ENCODE peak calls at places on chromosomes 3 and 15, in five cellular contexts. One of them, this sample, is unnamed.

GRCh38 chr15:69957175-69957574 is 140.5 kb downstream of the TLE3 start:
- DNase-seq in iPS-NIHi11: no peak
- DNase-seq in progenitor cell of endocrine pancreas: no peak
- DNase-seq in dorsolateral prefrontal cortex: no peak
- DNase-seq in SK-N-DZ: no peak
- DNase-seq in this sample: no peak

GRCh38 chr3:126205717-126206655 is 25.6 kb upstream of the ALDH1L1 start:
- DNase-seq in iPS-NIHi11: no peak
- DNase-seq in progenitor cell of endocrine pancreas: no peak
- DNase-seq in dorsolateral prefrontal cortex: no peak
- DNase-seq in SK-N-DZ: no peak
- DNase-seq in this sample: no peak

GRCh38 chr3:106379251-106379750 is 510.5 kb upstream of the CBLB start:
- DNase-seq in iPS-NIHi11: no peak
- DNase-seq in progenitor cell of endocrine pancreas: no peak
- DNase-seq in dorsolateral prefrontal cortex: no peak
- DNase-seq in SK-N-DZ: no peak
- DNase-seq in this sample: no peak

GRCh38 chr3:180280601-180281000 is 243.9 kb upstream of the PEX5L start:
- DNase-seq in iPS-NIHi11: no peak
- DNase-seq in progenitor cell of endocrine pancreas: no peak
- DNase-seq in dorsolateral prefrontal cortex: no peak
- DNase-seq in SK-N-DZ: no peak
- DNase-seq in this sample: no peak

GRCh38 chr3:128112406-128112968 is 11.1 kb downstream of the RUVBL1 start:
- DNase-seq in iPS-NIHi11: no peak
- DNase-seq in progenitor cell of endocrine pancreas: no peak
- DNase-seq in dorsolateral prefrontal cortex: no peak
- DNase-seq in SK-N-DZ: no peak
- DNase-seq in this sample: no peak

GRCh38 chr15:66631616-66632263 is 65.9 kb upstream of the LCTL start:
- DNase-seq in iPS-NIHi11: no peak
- DNase-seq in progenitor cell of endocrine pancreas: no peak
- DNase-seq in dorsolateral prefrontal cortex: no peak
- DNase-seq in SK-N-DZ: peak; percentile 50
- DNase-seq in this sample: no peak

GRCh38 chr3:153599685-153600084 is 437.7 kb downstream of the RAP2B start:
- DNase-seq in iPS-NIHi11: peak; percentile 14
- DNase-seq in progenitor cell of endocrine pancreas: no peak
- DNase-seq in dorsolateral prefrontal cortex: no peak
- DNase-seq in SK-N-DZ: no peak
- DNase-seq in this sample: peak; percentile 28

GRCh38 chr3:43079536-43080332 is 26.1 kb downstream of the POMGNT2 start:
- DNase-seq in iPS-NIHi11: no peak
- DNase-seq in progenitor cell of endocrine pancreas: no peak
- DNase-seq in dorsolateral prefrontal cortex: no peak
- DNase-seq in SK-N-DZ: no peak
- DNase-seq in this sample: no peak

GRCh38 chr3:125594581-125595011 is 701 bp downstream of the OSBPL11 start:
- DNase-seq in iPS-NIHi11: no peak
- DNase-seq in progenitor cell of endocrine pancreas: no peak
- DNase-seq in dorsolateral prefrontal cortex: no peak
- DNase-seq in SK-N-DZ: peak; percentile 31
- DNase-seq in this sample: peak; percentile 51

GRCh38 chr3:108127301-108127988 is 36.6 kb upstream of the CD47 start:
- DNase-seq in iPS-NIHi11: no peak
- DNase-seq in progenitor cell of endocrine pancreas: no peak
- DNase-seq in dorsolateral prefrontal cortex: no peak
- DNase-seq in SK-N-DZ: no peak
- DNase-seq in this sample: peak; percentile 73

GRCh38 chr15:85704021-85704420 is 90.7 kb downstream of the KLHL25 start:
- DNase-seq in iPS-NIHi11: no peak
- DNase-seq in progenitor cell of endocrine pancreas: no peak
- DNase-seq in dorsolateral prefrontal cortex: no peak
- DNase-seq in SK-N-DZ: no peak
- DNase-seq in this sample: no peak

GRCh38 chr3:54434761-54435160 is 312.4 kb downstream of the CACNA2D3 start:
- DNase-seq in iPS-NIHi11: no peak
- DNase-seq in progenitor cell of endocrine pancreas: no peak
- DNase-seq in dorsolateral prefrontal cortex: no peak
- DNase-seq in SK-N-DZ: no peak
- DNase-seq in this sample: no peak

GRCh38 chr3:7750296-7750695 is 751.3 kb upstream of the LMCD1 start:
- DNase-seq in iPS-NIHi11: no peak
- DNase-seq in progenitor cell of endocrine pancreas: no peak
- DNase-seq in dorsolateral prefrontal cortex: no peak
- DNase-seq in SK-N-DZ: no peak
- DNase-seq in this sample: no peak

GRCh38 chr3:45020534-45020933 is 5.6 kb upstream of the CLEC3B start:
- DNase-seq in iPS-NIHi11: no peak
- DNase-seq in progenitor cell of endocrine pancreas: no peak
- DNase-seq in dorsolateral prefrontal cortex: no peak
- DNase-seq in SK-N-DZ: no peak
- DNase-seq in this sample: no peak

GRCh38 chr15:97194750-97195149 is 765.8 kb upstream of the ARRDC4 start:
- DNase-seq in iPS-NIHi11: no peak
- DNase-seq in progenitor cell of endocrine pancreas: no peak
- DNase-seq in dorsolateral prefrontal cortex: no peak
- DNase-seq in SK-N-DZ: no peak
- DNase-seq in this sample: no peak

GRCh38 chr3:143063018-143063417 is 56.6 kb upstream of the CHST2 start:
- DNase-seq in iPS-NIHi11: no peak
- DNase-seq in progenitor cell of endocrine pancreas: no peak
- DNase-seq in dorsolateral prefrontal cortex: no peak
- DNase-seq in SK-N-DZ: no peak
- DNase-seq in this sample: no peak

GRCh38 chr3:106825962-106826605 is 551.2 kb upstream of the CCDC54 start:
- DNase-seq in iPS-NIHi11: no peak
- DNase-seq in progenitor cell of endocrine pancreas: no peak
- DNase-seq in dorsolateral prefrontal cortex: no peak
- DNase-seq in SK-N-DZ: no peak
- DNase-seq in this sample: no peak

GRCh38 chr3:36733723-36734122 is 30.6 kb downstream of the DCLK3 start:
- DNase-seq in iPS-NIHi11: no peak
- DNase-seq in progenitor cell of endocrine pancreas: no peak
- DNase-seq in dorsolateral prefrontal cortex: no peak
- DNase-seq in SK-N-DZ: no peak
- DNase-seq in this sample: no peak

GRCh38 chr3:70774641-70775040 is 462.2 kb upstream of the MDFIC2 start:
- DNase-seq in iPS-NIHi11: no peak
- DNase-seq in progenitor cell of endocrine pancreas: no peak
- DNase-seq in dorsolateral prefrontal cortex: no peak
- DNase-seq in SK-N-DZ: no peak
- DNase-seq in this sample: no peak

GRCh38 chr3:138594150-138594934 is at the start of gene CEP70:
- DNase-seq in iPS-NIHi11: peak; percentile 95
- DNase-seq in progenitor cell of endocrine pancreas: peak; percentile 93
- DNase-seq in dorsolateral prefrontal cortex: peak; percentile 90
- DNase-seq in SK-N-DZ: peak; percentile 94
- DNase-seq in this sample: peak; percentile 95

GRCh38 chr15:74957301-74958035 is 896 bp upstream of the RPP25 start:
- DNase-seq in iPS-NIHi11: no peak
- DNase-seq in progenitor cell of endocrine pancreas: no peak
- DNase-seq in dorsolateral prefrontal cortex: no peak
- DNase-seq in SK-N-DZ: peak; percentile 47
- DNase-seq in this sample: no peak

GRCh38 chr3:185317674-185318073 is 45.3 kb upstream of the MAP3K13 start:
- DNase-seq in iPS-NIHi11: no peak
- DNase-seq in progenitor cell of endocrine pancreas: no peak
- DNase-seq in dorsolateral prefrontal cortex: no peak
- DNase-seq in SK-N-DZ: no peak
- DNase-seq in this sample: no peak

GRCh38 chr3:158718490-158719170 is 13.6 kb downstream of the RARRES1 start:
- DNase-seq in iPS-NIHi11: no peak
- DNase-seq in progenitor cell of endocrine pancreas: no peak
- DNase-seq in dorsolateral prefrontal cortex: no peak
- DNase-seq in SK-N-DZ: no peak
- DNase-seq in this sample: no peak

GRCh38 chr3:161247049-161247448 is 25.9 kb downstream of the NMD3 start:
- DNase-seq in iPS-NIHi11: no peak
- DNase-seq in progenitor cell of endocrine pancreas: no peak
- DNase-seq in dorsolateral prefrontal cortex: no peak
- DNase-seq in SK-N-DZ: no peak
- DNase-seq in this sample: no peak

GRCh38 chr3:154936196-154936595 is 143.9 kb upstream of the MME start:
- DNase-seq in iPS-NIHi11: no peak
- DNase-seq in progenitor cell of endocrine pancreas: no peak
- DNase-seq in dorsolateral prefrontal cortex: no peak
- DNase-seq in SK-N-DZ: no peak
- DNase-seq in this sample: no peak

GRCh38 chr15:101286471-101287114 is 8.5 kb downstream of the SNRPA1 start:
- DNase-seq in iPS-NIHi11: no peak
- DNase-seq in progenitor cell of endocrine pancreas: no peak
- DNase-seq in dorsolateral prefrontal cortex: no peak
- DNase-seq in SK-N-DZ: no peak
- DNase-seq in this sample: peak; percentile 39

GRCh38 chr3:159881828-159882309 is 106.8 kb upstream of the IL12A start:
- DNase-seq in iPS-NIHi11: no peak
- DNase-seq in progenitor cell of endocrine pancreas: no peak
- DNase-seq in dorsolateral prefrontal cortex: no peak
- DNase-seq in SK-N-DZ: no peak
- DNase-seq in this sample: no peak

GRCh38 chr3:45884368-45885201 is 1.8 kb upstream of the CCR9 start:
- DNase-seq in iPS-NIHi11: no peak
- DNase-seq in progenitor cell of endocrine pancreas: no peak
- DNase-seq in dorsolateral prefrontal cortex: peak; percentile 48
- DNase-seq in SK-N-DZ: no peak
- DNase-seq in this sample: no peak

GRCh38 chr3:115843206-115843605 is 219.9 kb downstream of the GAP43 start:
- DNase-seq in iPS-NIHi11: no peak
- DNase-seq in progenitor cell of endocrine pancreas: no peak
- DNase-seq in dorsolateral prefrontal cortex: no peak
- DNase-seq in SK-N-DZ: no peak
- DNase-seq in this sample: no peak

GRCh38 chr3:53231532-53232511 is 24.0 kb downstream of the TKT start:
- DNase-seq in iPS-NIHi11: no peak
- DNase-seq in progenitor cell of endocrine pancreas: no peak
- DNase-seq in dorsolateral prefrontal cortex: no peak
- DNase-seq in SK-N-DZ: no peak
- DNase-seq in this sample: no peak

GRCh38 chr3:65928110-65928509 is 110.6 kb downstream of the MAGI1 start:
- DNase-seq in iPS-NIHi11: no peak
- DNase-seq in progenitor cell of endocrine pancreas: no peak
- DNase-seq in dorsolateral prefrontal cortex: no peak
- DNase-seq in SK-N-DZ: no peak
- DNase-seq in this sample: peak; percentile 42

GRCh38 chr15:57946491-57947048 is 118.9 kb downstream of the ALDH1A2 start:
- DNase-seq in iPS-NIHi11: no peak
- DNase-seq in progenitor cell of endocrine pancreas: no peak
- DNase-seq in dorsolateral prefrontal cortex: no peak
- DNase-seq in SK-N-DZ: no peak
- DNase-seq in this sample: no peak

GRCh38 chr15:66483131-66483566 is 14.4 kb downstream of the SNAPC5 start:
- DNase-seq in iPS-NIHi11: no peak
- DNase-seq in progenitor cell of endocrine pancreas: no peak
- DNase-seq in dorsolateral prefrontal cortex: no peak
- DNase-seq in SK-N-DZ: no peak
- DNase-seq in this sample: no peak

GRCh38 chr15:44066211-44066827 is 128.8 kb downstream of the FRMD5 start:
- DNase-seq in iPS-NIHi11: peak; percentile 73
- DNase-seq in progenitor cell of endocrine pancreas: no peak
- DNase-seq in dorsolateral prefrontal cortex: peak; percentile 20
- DNase-seq in SK-N-DZ: peak; percentile 74
- DNase-seq in this sample: peak; percentile 87

GRCh38 chr15:60614862-60615771 is 136.2 kb upstream of the ICE2 start:
- DNase-seq in iPS-NIHi11: peak; percentile 28
- DNase-seq in progenitor cell of endocrine pancreas: no peak
- DNase-seq in dorsolateral prefrontal cortex: no peak
- DNase-seq in SK-N-DZ: no peak
- DNase-seq in this sample: peak; percentile 56

GRCh38 chr3:123723527-123724168 is 138.8 kb upstream of the HACD2 start:
- DNase-seq in iPS-NIHi11: peak; percentile 88
- DNase-seq in progenitor cell of endocrine pancreas: peak; percentile 48
- DNase-seq in dorsolateral prefrontal cortex: peak; percentile 22
- DNase-seq in SK-N-DZ: peak; percentile 82
- DNase-seq in this sample: peak; percentile 84